ENCODE peak calls at places on chromosome 1, in eight cellular contexts. M is activated CD8-positive, alpha-beta memory T cell treated with anti-CD3 and anti-CD28 coated beads, Interleukin-2, amount 10 ng/mL, durations not matched to agents 7 days and 5 days; O is endothelial cell; V is nucleus accumbens; Z is fibroblast of villous mesenchyme; H is stimulated activated CD8-positive, alpha-beta memory T cell treated with anti-CD3 and anti-CD28 coated beads, Interleukin-4, amount 100 ng/mL, for 24 hours; D is lower leg skin; Q is HS-5. J is an unnamed sample.

GRCh38 chr1:192588546-192588945 is 13.0 kb downstream of the RGS1 start:
- DNase-seq in M (no peak), O (no peak), V (no peak), Z (peak), H (no peak), D (no peak), Q (no peak), J (no peak)

GRCh38 chr1:212302745-212303383 is 17.7 kb downstream of the PPP2R5A start:
- DNase-seq in M (no peak), O (no peak), V (no peak), Z (peak), H (no peak), D (no peak), Q (no peak), J (no peak)

GRCh38 chr1:84122780-84123382 is 21.2 kb upstream of the PRKACB start:
- DNase-seq in M (peak), O (peak), V (peak), Z (peak), H (peak), D (no peak), Q (no peak), J (no peak)

GRCh38 chr1:152501704-152502103 is 8.9 kb upstream of the LCE5A start:
- DNase-seq in M (no peak), O (no peak), V (no peak), Z (no peak), H (no peak), D (no peak), Q (peak), J (no peak)

GRCh38 chr1:66265796-66266195 is 268.2 kb upstream of the SGIP1 start:
- DNase-seq in M (no peak), O (no peak), V (no peak), Z (peak), H (no peak), D (no peak), Q (no peak), J (no peak)

GRCh38 chr1:156052862-156053769 is 482 bp downstream of the UBQLN4 start:
- DNase-seq in M (peak), O (peak), V (peak), Z (peak), H (peak), D (peak), Q (peak), J (no peak)

GRCh38 chr1:143553627-143554026 is 418.2 kb downstream of the FAM72C start:
- DNase-seq in M (no peak), O (no peak), V (no peak), Z (no peak), H (no peak), D (no peak), Q (no peak), J (no peak)

GRCh38 chr1:244896550-244896949 is 32.2 kb upstream of the HNRNPU start:
- DNase-seq in M (no peak), O (no peak), V (no peak), Z (peak), H (no peak), D (no peak), Q (peak), J (no peak)

GRCh38 chr1:38451541-38451993 is 405.0 kb upstream of the POU3F1 start:
- DNase-seq in M (no peak), O (no peak), V (no peak), Z (no peak), H (no peak), D (no peak), Q (no peak), J (peak)

GRCh38 chr1:151882466-151882865 is 26.8 kb downstream of the THEM4 start:
- DNase-seq in M (no peak), O (no peak), V (no peak), Z (no peak), H (no peak), D (no peak), Q (no peak), J (no peak)

GRCh38 chr1:204846546-204846945 is 24.1 kb upstream of the NFASC start:
- DNase-seq in M (no peak), O (no peak), V (peak), Z (no peak), H (no peak), D (no peak), Q (no peak), J (no peak)

GRCh38 chr1:169060010-169060722 is 46.3 kb upstream of the ATP1B1 start:
- DNase-seq in M (no peak), O (no peak), V (no peak), Z (no peak), H (no peak), D (no peak), Q (no peak), J (peak)

GRCh38 chr1:156704930-156705320 is 458 bp downstream of the CRABP2 start:
- DNase-seq in M (no peak), O (no peak), V (peak), Z (peak), H (peak), D (peak), Q (no peak), J (no peak)

GRCh38 chr1:3905953-3906671 is 6.0 kb upstream of the C1orf174 start:
- DNase-seq in M (no peak), O (no peak), V (no peak), Z (no peak), H (no peak), D (no peak), Q (no peak), J (no peak)

GRCh38 chr1:172746091-172746949 is 87.4 kb downstream of the FASLG start:
- DNase-seq in M (peak), O (no peak), V (no peak), Z (peak), H (no peak), D (no peak), Q (peak), J (no peak)

GRCh38 chr1:17873007-17873675 is 118.0 kb downstream of the ACTL8 start:
- DNase-seq in M (no peak), O (no peak), V (no peak), Z (no peak), H (no peak), D (no peak), Q (no peak), J (no peak)

GRCh38 chr1:50974618-50974935 is 4.5 kb downstream of the CDKN2C start:
- DNase-seq in M (no peak), O (no peak), V (no peak), Z (no peak), H (no peak), D (no peak), Q (no peak), J (no peak)

GRCh38 chr1:186189156-186189555 is 185.9 kb downstream of the TPR start:
- DNase-seq in M (no peak), O (no peak), V (no peak), Z (no peak), H (no peak), D (no peak), Q (no peak), J (no peak)

GRCh38 chr1:198496216-198497143 is 44.0 kb downstream of the ATP6V1G3 start:
- DNase-seq in M (no peak), O (no peak), V (no peak), Z (peak), H (no peak), D (no peak), Q (peak), J (no peak)

GRCh38 chr1:223652436-223652901 is 13.0 kb downstream of the CAPN8 start:
- DNase-seq in M (no peak), O (no peak), V (peak), Z (no peak), H (no peak), D (no peak), Q (no peak), J (no peak)

GRCh38 chr1:204267191-204267601 is 53.4 kb upstream of the GOLT1A start:
- DNase-seq in M (no peak), O (no peak), V (peak), Z (no peak), H (no peak), D (no peak), Q (no peak), J (no peak)

GRCh38 chr1:219651993-219652392 is 39.1 kb upstream of the ZC3H11B start:
- DNase-seq in M (no peak), O (no peak), V (no peak), Z (no peak), H (no peak), D (no peak), Q (no peak), J (no peak)

GRCh38 chr1:53172751-53173498 is 23.7 kb upstream of the CPT2 start:
- DNase-seq in M (no peak), O (no peak), V (no peak), Z (peak), H (no peak), D (no peak), Q (peak), J (no peak)

GRCh38 chr1:20233394-20233793 is 47.1 kb upstream of the PLA2G2C start:
- DNase-seq in M (no peak), O (no peak), V (no peak), Z (peak), H (no peak), D (no peak), Q (no peak), J (no peak)

GRCh38 chr1:227437495-227438008 is 119.3 kb upstream of the CDC42BPA start:
- DNase-seq in M (no peak), O (no peak), V (no peak), Z (peak), H (no peak), D (no peak), Q (no peak), J (no peak)

GRCh38 chr1:114015075-114015474 is 35.8 kb downstream of the OLFML3 start:
- DNase-seq in M (no peak), O (no peak), V (no peak), Z (no peak), H (no peak), D (no peak), Q (no peak), J (no peak)

J was measured in esophagus muscularis mucosa.